ENCODE peak calls at places on chromosome 9, in ten cellular contexts. I is cardiac muscle cell; F is naive thymus-derived CD4-positive, alpha-beta T cell; Y is psoas muscle; E is A549; W is tibial artery; L is upper lobe of right lung; H is brain microvascular endothelial cell; K is stomach; G is suprapubic skin. P is an unnamed sample.
A peak's percentile ranks its signal among the peaks of the same experiment; 100 is the strongest.

GRCh38 chr9:93905473-93906133 is 49.6 kb downstream of the BARX1 start:
- DNase-seq in I (no peak), F (no peak), Y (peak; percentile 24), E (no peak), W (peak; percentile 5), L (peak; percentile 59), H (no peak), K (no peak), G (no peak), P (no peak)

GRCh38 chr9:3437031-3437430 is 88.8 kb downstream of the RFX3 start:
- DNase-seq in I (no peak), F (no peak), Y (no peak), E (no peak), W (no peak), L (no peak), H (no peak), K (no peak), G (no peak), P (no peak)

GRCh38 chr9:95465115-95465514 is 51.7 kb downstream of the PTCH1 start:
- DNase-seq in I (no peak), F (no peak), Y (no peak), E (no peak), W (no peak), L (no peak), H (no peak), K (no peak), G (no peak), P (no peak)

GRCh38 chr9:134224130-134224826 is 59.9 kb upstream of the RNU6ATAC start:
- DNase-seq in I (no peak), F (no peak), Y (peak; percentile 28), E (no peak), W (no peak), L (peak; percentile 49), H (no peak), K (no peak), G (peak; percentile 57), P (peak; percentile 45)

GRCh38 chr9:115398313-115398650 is 280.3 kb upstream of the TNC start:
- DNase-seq in I (no peak), F (no peak), Y (no peak), E (no peak), W (no peak), L (no peak), H (no peak), K (no peak), G (no peak), P (no peak)

GRCh38 chr9:128251701-128252100 is 24.1 kb downstream of the GOLGA2 start:
- DNase-seq in I (no peak), F (no peak), Y (no peak), E (no peak), W (no peak), L (no peak), H (no peak), K (no peak), G (no peak), P (no peak)

GRCh38 chr9:16421534-16421933 is 448.9 kb downstream of the BNC2 start:
- DNase-seq in I (peak; percentile 7), F (no peak), Y (no peak), E (no peak), W (no peak), L (no peak), H (peak; percentile 78), K (no peak), G (no peak), P (no peak)

GRCh38 chr9:78393340-78393739 is 96.4 kb downstream of the PSAT1 start:
- DNase-seq in I (no peak), F (no peak), Y (no peak), E (no peak), W (no peak), L (no peak), H (no peak), K (no peak), G (no peak), P (no peak)

GRCh38 chr9:37466037-37466709 is 923 bp upstream of the ZBTB5 start:
- DNase-seq in I (peak; percentile 69), F (no peak), Y (peak; percentile 88), E (peak; percentile 79), W (peak; percentile 68), L (peak; percentile 82), H (peak; percentile 83), K (peak; percentile 74), G (peak; percentile 90), P (peak; percentile 90)

GRCh38 chr9:92426501-92426900 is 2.2 kb upstream of the OMD start:
- DNase-seq in I (no peak), F (no peak), Y (no peak), E (no peak), W (no peak), L (no peak), H (no peak), K (no peak), G (no peak), P (no peak)

GRCh38 chr9:128712451-128713410 is 10.4 kb downstream of the PKN3 start:
- DNase-seq in I (no peak), F (no peak), Y (peak; percentile 44), E (no peak), W (peak; percentile 10), L (peak; percentile 60), H (no peak), K (no peak), G (peak; percentile 56), P (peak; percentile 63)

GRCh38 chr9:120863833-120864232 is 13.2 kb downstream of the PHF19 start:
- DNase-seq in I (no peak), F (no peak), Y (no peak), E (no peak), W (no peak), L (peak; percentile 18), H (no peak), K (no peak), G (no peak), P (no peak)

GRCh38 chr9:121735065-121735791 is 83.8 kb downstream of the DAB2IP start:
- DNase-seq in I (peak; percentile 49), F (no peak), Y (no peak), E (peak; percentile 77), W (no peak), L (no peak), H (peak; percentile 85), K (no peak), G (no peak), P (no peak)

GRCh38 chr9:135602789-135603481 is 36.4 kb downstream of the GLT6D1 start:
- DNase-seq in I (peak; percentile 45), F (peak; percentile 31), Y (peak; percentile 48), E (peak; percentile 39), W (no peak), L (peak; percentile 73), H (peak; percentile 25), K (peak; percentile 44), G (peak; percentile 56), P (no peak)

GRCh38 chr9:86732514-86732913 is 214.8 kb downstream of the GAS1 start:
- DNase-seq in I (no peak), F (no peak), Y (peak; percentile 60), E (no peak), W (peak; percentile 83), L (no peak), H (peak; percentile 69), K (no peak), G (peak; percentile 78), P (no peak)

GRCh38 chr9:86406366-86406765 is 52.2 kb upstream of the TUT7 start:
- DNase-seq in I (no peak), F (no peak), Y (no peak), E (no peak), W (no peak), L (no peak), H (peak; percentile 29), K (no peak), G (no peak), P (no peak)

GRCh38 chr9:96484521-96484931 is 34.6 kb downstream of the HABP4 start:
- DNase-seq in I (no peak), F (no peak), Y (no peak), E (no peak), W (no peak), L (no peak), H (no peak), K (no peak), G (no peak), P (no peak)
- H3K27ac ChIP-seq in I (no peak overlapping the region), F (no peak overlapping the region), Y (no peak overlapping the region), E (no peak overlapping the region), W (peak overlapping the region; percentile 81), L (no peak overlapping the region), H (no peak overlapping the region), K (no peak overlapping the region), G (no peak overlapping the region), P (no peak overlapping the region)

GRCh38 chr9:4620881-4621555 is 41.1 kb upstream of the PLPP6 start:
- DNase-seq in I (no peak), F (no peak), Y (no peak), E (no peak), W (no peak), L (no peak), H (peak; percentile 24), K (no peak), G (no peak), P (no peak)
- H3K27ac ChIP-seq in I (no peak overlapping the region), F (no peak overlapping the region), Y (no peak overlapping the region), E (no peak overlapping the region), W (no peak overlapping the region), L (no peak overlapping the region), H (no peak overlapping the region), K (no peak overlapping the region), G (no peak overlapping the region), P (no peak overlapping the region)

GRCh38 chr9:116692619-116693018 is 5.5 kb downstream of the TRIM32 start:
- DNase-seq in I (no peak), F (no peak), Y (no peak), E (no peak), W (no peak), L (no peak), H (no peak), K (no peak), G (no peak), P (no peak)
- H3K27ac ChIP-seq in I (no peak overlapping the region), F (no peak overlapping the region), Y (peak overlapping the region; percentile 56), E (no peak overlapping the region), W (no peak overlapping the region), L (no peak overlapping the region), H (peak overlapping the region; percentile 73), K (no peak overlapping the region), G (no peak overlapping the region), P (no peak overlapping the region)

DNA sequence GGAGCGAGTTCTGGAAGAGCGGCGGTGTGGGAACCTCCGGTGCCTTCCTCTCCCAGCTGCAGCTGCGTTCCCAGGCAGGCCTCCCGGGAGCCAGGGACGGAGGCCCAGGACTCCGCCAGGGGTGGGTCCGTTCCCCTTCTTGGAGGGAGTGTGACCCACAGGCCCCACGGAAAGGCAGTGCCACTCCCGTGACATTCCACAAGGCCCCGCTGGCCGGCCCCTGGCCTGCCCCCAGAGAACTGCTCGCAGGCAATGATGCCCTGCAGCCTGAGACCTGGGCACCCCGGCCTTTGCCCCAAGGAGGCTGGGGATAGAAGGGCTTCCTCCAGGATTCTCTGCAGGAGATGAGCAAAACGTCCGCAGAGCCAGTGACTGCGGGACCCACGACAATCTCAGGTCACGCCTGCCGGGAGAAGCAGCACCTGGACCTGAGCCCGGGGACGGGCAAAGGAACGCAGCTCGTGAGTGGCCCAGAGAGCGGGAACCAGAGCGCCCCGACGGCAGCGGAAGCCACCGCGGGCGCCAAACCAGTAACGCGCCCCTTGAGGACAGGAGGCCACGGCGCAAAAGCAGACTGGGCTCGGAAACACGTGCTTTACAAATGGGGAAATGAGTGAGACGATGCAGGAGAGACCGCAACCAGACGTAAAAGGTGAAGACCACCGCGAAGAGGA is 9.3 kb downstream of the OBP2B start:
- DNase-seq in I (no peak), F (peak; percentile 33), Y (peak; percentile 76), E (no peak), W (no peak), L (peak; percentile 72), H (no peak), K (no peak), G (no peak), P (peak; percentile 86)
- H3K27ac ChIP-seq in I (no peak overlapping the region), F (no peak overlapping the region), Y (peak overlapping the region; percentile 58), E (no peak overlapping the region), W (peak overlapping the region; percentile 29), L (no peak overlapping the region), H (no peak overlapping the region), K (no peak overlapping the region), G (peak overlapping the region; percentile 26), P (no peak overlapping the region)